ENCODE peak calls at places on chromosomes 7 and 10, in seven cellular contexts. One of them, this sample, is unnamed.

GRCh38 chr10:3148994-3149393 is 23.6 kb downstream of the PITRM1 start:
- DNase-seq in K562: no peak
- DNase-seq in astrocyte: no peak
- DNase-seq in endothelial cell of umbilical vein: no peak
- DNase-seq in mammary epithelial cell: no peak
- DNase-seq in fibroblast of lung: no peak
- DNase-seq in PC-3: no peak
- DNase-seq in this sample: no peak

GRCh38 chr10:131636116-131636515 is 264.7 kb upstream of the PPP2R2D start:
- DNase-seq in fibroblast of lung: no peak
- DNase-seq in K562: no peak
- DNase-seq in endothelial cell of umbilical vein: no peak
- DNase-seq in astrocyte: no peak
- DNase-seq in mammary epithelial cell: no peak
- DNase-seq in PC-3: no peak
- DNase-seq in this sample: no peak

GRCh38 chr7:132300599-132300998 is 275.7 kb downstream of the PLXNA4 start:
- DNase-seq in mammary epithelial cell: no peak
- DNase-seq in endothelial cell of umbilical vein: no peak
- DNase-seq in fibroblast of lung: no peak
- DNase-seq in astrocyte: no peak
- DNase-seq in PC-3: no peak
- DNase-seq in K562: no peak
- DNase-seq in this sample: no peak

GRCh38 chr10:124596914-124597676 is 135.5 kb downstream of the LHPP start:
- DNase-seq in K562: no peak
- DNase-seq in PC-3: no peak
- DNase-seq in fibroblast of lung: no peak
- DNase-seq in mammary epithelial cell: no peak
- DNase-seq in astrocyte: no peak
- DNase-seq in endothelial cell of umbilical vein: no peak
- DNase-seq in this sample: no peak

GRCh38 chr10:49649294-49649693 is 30.2 kb upstream of the C10orf53 start:
- DNase-seq in mammary epithelial cell: no peak
- DNase-seq in PC-3: no peak
- DNase-seq in fibroblast of lung: no peak
- DNase-seq in astrocyte: no peak
- DNase-seq in K562: no peak
- DNase-seq in endothelial cell of umbilical vein: no peak
- DNase-seq in this sample: peak

GRCh38 chr10:80540644-80541143 is 3.0 kb downstream of the SH2D4B start:
- DNase-seq in astrocyte: no peak
- DNase-seq in PC-3: no peak
- DNase-seq in fibroblast of lung: no peak
- DNase-seq in mammary epithelial cell: no peak
- DNase-seq in K562: no peak
- DNase-seq in endothelial cell of umbilical vein: no peak
- DNase-seq in this sample: no peak

GRCh38 chr7:102170417-102170970 is 116.2 kb upstream of the SH2B2 start:
- DNase-seq in PC-3: no peak
- DNase-seq in mammary epithelial cell: no peak
- DNase-seq in fibroblast of lung: peak
- DNase-seq in endothelial cell of umbilical vein: peak
- DNase-seq in astrocyte: peak
- DNase-seq in K562: no peak
- DNase-seq in this sample: no peak

GRCh38 chr10:88743999-88744398 is 15.8 kb upstream of the LIPN start:
- DNase-seq in mammary epithelial cell: no peak
- DNase-seq in astrocyte: no peak
- DNase-seq in K562: no peak
- DNase-seq in endothelial cell of umbilical vein: no peak
- DNase-seq in PC-3: no peak
- DNase-seq in fibroblast of lung: no peak
- DNase-seq in this sample: no peak

GRCh38 chr10:4652111-4653010 is 173.6 kb upstream of the AKR1E2 start:
- DNase-seq in PC-3: no peak
- DNase-seq in fibroblast of lung: no peak
- DNase-seq in mammary epithelial cell: no peak
- DNase-seq in endothelial cell of umbilical vein: no peak
- DNase-seq in K562: no peak
- DNase-seq in astrocyte: no peak
- DNase-seq in this sample: no peak

GRCh38 chr7:33590902-33591301 is 314.4 kb upstream of the BMPER start:
- DNase-seq in endothelial cell of umbilical vein: peak
- DNase-seq in astrocyte: peak
- DNase-seq in fibroblast of lung: peak
- DNase-seq in mammary epithelial cell: peak
- DNase-seq in K562: no peak
- DNase-seq in PC-3: peak
- DNase-seq in this sample: no peak

GRCh38 chr7:46885167-46885566 is 696.7 kb downstream of the TNS3 start:
- DNase-seq in K562: no peak
- DNase-seq in endothelial cell of umbilical vein: no peak
- DNase-seq in PC-3: no peak
- DNase-seq in fibroblast of lung: no peak
- DNase-seq in mammary epithelial cell: no peak
- DNase-seq in astrocyte: no peak
- DNase-seq in this sample: no peak

GRCh38 chr7:117205856-117206255 is 117.0 kb downstream of the WNT2 start:
- DNase-seq in astrocyte: no peak
- DNase-seq in PC-3: no peak
- DNase-seq in endothelial cell of umbilical vein: no peak
- DNase-seq in mammary epithelial cell: no peak
- DNase-seq in fibroblast of lung: no peak
- DNase-seq in K562: no peak
- DNase-seq in this sample: no peak

GRCh38 chr7:80826520-80827237 is 92.2 kb downstream of the SEMA3C start:
- DNase-seq in mammary epithelial cell: peak
- DNase-seq in fibroblast of lung: peak
- DNase-seq in endothelial cell of umbilical vein: no peak
- DNase-seq in astrocyte: peak
- DNase-seq in PC-3: peak
- DNase-seq in K562: no peak
- DNase-seq in this sample: no peak

GRCh38 chr7:45000096-45001032 is at the start of gene CCM2:
- DNase-seq in astrocyte: peak
- DNase-seq in mammary epithelial cell: no peak
- DNase-seq in fibroblast of lung: peak
- DNase-seq in endothelial cell of umbilical vein: peak
- DNase-seq in K562: no peak
- DNase-seq in PC-3: peak
- DNase-seq in this sample: no peak

GRCh38 chr7:923108-924041 is 31.1 kb downstream of the ADAP1 start:
- DNase-seq in K562: peak
- DNase-seq in astrocyte: peak
- DNase-seq in mammary epithelial cell: no peak
- DNase-seq in PC-3: peak
- DNase-seq in fibroblast of lung: peak
- DNase-seq in endothelial cell of umbilical vein: no peak
- DNase-seq in this sample: peak

GRCh38 chr7:151113344-151114150 is 27.3 kb downstream of the AGAP3 start:
- DNase-seq in mammary epithelial cell: peak
- DNase-seq in K562: peak
- DNase-seq in fibroblast of lung: peak
- DNase-seq in endothelial cell of umbilical vein: peak
- DNase-seq in astrocyte: peak
- DNase-seq in PC-3: peak
- DNase-seq in this sample: no peak

GRCh38 chr10:91032614-91033248 is 111.8 kb upstream of the ANKRD1 start:
- DNase-seq in PC-3: no peak
- DNase-seq in mammary epithelial cell: no peak
- DNase-seq in endothelial cell of umbilical vein: no peak
- DNase-seq in K562: no peak
- DNase-seq in fibroblast of lung: peak
- DNase-seq in astrocyte: no peak
- DNase-seq in this sample: no peak

GRCh38 chr7:95794917-95795515 is 22.7 kb downstream of the DYNC1I1 start:
- DNase-seq in fibroblast of lung: peak
- DNase-seq in PC-3: peak
- DNase-seq in K562: peak
- DNase-seq in astrocyte: no peak
- DNase-seq in endothelial cell of umbilical vein: peak
- DNase-seq in mammary epithelial cell: no peak
- DNase-seq in this sample: no peak

GRCh38 chr7:148623586-148624282 is 33.2 kb downstream of the C7orf33 start:
- DNase-seq in fibroblast of lung: peak
- DNase-seq in mammary epithelial cell: peak
- DNase-seq in astrocyte: peak
- DNase-seq in K562: no peak
- DNase-seq in PC-3: peak
- DNase-seq in endothelial cell of umbilical vein: no peak
- DNase-seq in this sample: peak

GRCh38 chr10:54983255-54983654 is 182.2 kb upstream of the PCDH15 start:
- DNase-seq in endothelial cell of umbilical vein: no peak
- DNase-seq in PC-3: peak
- DNase-seq in mammary epithelial cell: no peak
- DNase-seq in K562: no peak
- DNase-seq in fibroblast of lung: peak
- DNase-seq in astrocyte: peak
- DNase-seq in this sample: no peak

GRCh38 chr10:62907470-62908212 is 91.5 kb upstream of the EGR2 start:
- DNase-seq in mammary epithelial cell: no peak
- DNase-seq in astrocyte: no peak
- DNase-seq in K562: no peak
- DNase-seq in PC-3: peak
- DNase-seq in endothelial cell of umbilical vein: no peak
- DNase-seq in fibroblast of lung: no peak
- DNase-seq in this sample: no peak

GRCh38 chr10:69835875-69836727 is 34.4 kb downstream of the COL13A1 start:
- DNase-seq in PC-3: peak
- DNase-seq in K562: no peak
- DNase-seq in astrocyte: no peak
- DNase-seq in mammary epithelial cell: no peak
- DNase-seq in fibroblast of lung: no peak
- DNase-seq in endothelial cell of umbilical vein: no peak
- DNase-seq in this sample: no peak

GRCh38 chr7:24926623-24927539 is 53.1 kb downstream of the OSBPL3 start:
- DNase-seq in mammary epithelial cell: no peak
- DNase-seq in endothelial cell of umbilical vein: no peak
- DNase-seq in astrocyte: peak
- DNase-seq in K562: no peak
- DNase-seq in PC-3: peak
- DNase-seq in fibroblast of lung: no peak
- DNase-seq in this sample: no peak

GRCh38 chr7:74473116-74473515 is 19.4 kb downstream of the GTF2IRD1 start:
- DNase-seq in fibroblast of lung: no peak
- DNase-seq in PC-3: no peak
- DNase-seq in K562: no peak
- DNase-seq in astrocyte: no peak
- DNase-seq in endothelial cell of umbilical vein: no peak
- DNase-seq in mammary epithelial cell: no peak
- DNase-seq in this sample: no peak

GRCh38 chr7:36036590-36036989 is 116.5 kb upstream of the EEPD1 start:
- DNase-seq in fibroblast of lung: no peak
- DNase-seq in astrocyte: no peak
- DNase-seq in K562: no peak
- DNase-seq in PC-3: peak
- DNase-seq in endothelial cell of umbilical vein: peak
- DNase-seq in mammary epithelial cell: peak
- DNase-seq in this sample: no peak

GRCh38 chr7:89028319-89028718 is 232.8 kb upstream of the TEX47 start:
- DNase-seq in astrocyte: peak
- DNase-seq in mammary epithelial cell: no peak
- DNase-seq in endothelial cell of umbilical vein: no peak
- DNase-seq in fibroblast of lung: no peak
- DNase-seq in K562: no peak
- DNase-seq in PC-3: no peak
- DNase-seq in this sample: no peak

GRCh38 chr10:86936661-86937501 is 20.5 kb downstream of the MMRN2 start:
- DNase-seq in mammary epithelial cell: no peak
- DNase-seq in K562: no peak
- DNase-seq in astrocyte: peak
- DNase-seq in PC-3: no peak
- DNase-seq in fibroblast of lung: peak
- DNase-seq in endothelial cell of umbilical vein: no peak
- DNase-seq in this sample: no peak

GRCh38 chr10:562142-562541 is 127.3 kb downstream of the DIP2C start:
- DNase-seq in PC-3: no peak
- DNase-seq in fibroblast of lung: no peak
- DNase-seq in endothelial cell of umbilical vein: no peak
- DNase-seq in K562: no peak
- DNase-seq in mammary epithelial cell: no peak
- DNase-seq in astrocyte: no peak
- DNase-seq in this sample: no peak

GRCh38 chr10:68329506-68329861 is 2.4 kb upstream of the HNRNPH3 start:
- DNase-seq in fibroblast of lung: no peak
- DNase-seq in astrocyte: no peak
- DNase-seq in endothelial cell of umbilical vein: no peak
- DNase-seq in PC-3: no peak
- DNase-seq in K562: no peak
- DNase-seq in mammary epithelial cell: no peak
- DNase-seq in this sample: no peak

GRCh38 chr7:128914566-128915151 is 4.2 kb upstream of the KCP start:
- DNase-seq in K562: no peak
- DNase-seq in PC-3: no peak
- DNase-seq in mammary epithelial cell: no peak
- DNase-seq in astrocyte: no peak
- DNase-seq in endothelial cell of umbilical vein: no peak
- DNase-seq in fibroblast of lung: no peak
- DNase-seq in this sample: no peak
- TF ChIP-seq EZH2 in K562: peak
- TF ChIP-seq EZH2 in PC-3: no peak
- TF ChIP-seq EZH2 in mammary epithelial cell: peak
- TF ChIP-seq EZH2 in astrocyte: no peak
- TF ChIP-seq EZH2 in endothelial cell of umbilical vein: no peak
- TF ChIP-seq EZH2 in fibroblast of lung: peak
- TF ChIP-seq EZH2 in this sample: no peak

GRCh38 chr10:110858297-110858934 is 13.3 kb upstream of the PDCD4 start:
- DNase-seq in mammary epithelial cell: no peak
- DNase-seq in K562: peak
- DNase-seq in fibroblast of lung: no peak
- DNase-seq in PC-3: no peak
- DNase-seq in astrocyte: no peak
- DNase-seq in endothelial cell of umbilical vein: no peak
- DNase-seq in this sample: no peak
- H3K4me3 ChIP-seq in mammary epithelial cell: no peak
- H3K4me3 ChIP-seq in K562: no peak
- H3K4me3 ChIP-seq in fibroblast of lung: no peak
- H3K4me3 ChIP-seq in PC-3: no peak
- H3K4me3 ChIP-seq in astrocyte: no peak
- H3K4me3 ChIP-seq in endothelial cell of umbilical vein: no peak
- H3K4me3 ChIP-seq in this sample: no peak

GRCh38 chr7:120272261-120272895 is 597 bp upstream of the KCND2 start:
- DNase-seq in mammary epithelial cell: peak
- DNase-seq in astrocyte: peak
- DNase-seq in K562: peak
- DNase-seq in PC-3: peak
- DNase-seq in fibroblast of lung: peak
- DNase-seq in endothelial cell of umbilical vein: peak
- DNase-seq in this sample: peak
- TF ChIP-seq EZH2 in mammary epithelial cell: no peak
- TF ChIP-seq EZH2 in astrocyte: no peak
- TF ChIP-seq EZH2 in K562: no peak
- TF ChIP-seq EZH2 in PC-3: no peak
- TF ChIP-seq EZH2 in fibroblast of lung: no peak
- TF ChIP-seq EZH2 in endothelial cell of umbilical vein: no peak
- TF ChIP-seq EZH2 in this sample: no peak

DNA sequence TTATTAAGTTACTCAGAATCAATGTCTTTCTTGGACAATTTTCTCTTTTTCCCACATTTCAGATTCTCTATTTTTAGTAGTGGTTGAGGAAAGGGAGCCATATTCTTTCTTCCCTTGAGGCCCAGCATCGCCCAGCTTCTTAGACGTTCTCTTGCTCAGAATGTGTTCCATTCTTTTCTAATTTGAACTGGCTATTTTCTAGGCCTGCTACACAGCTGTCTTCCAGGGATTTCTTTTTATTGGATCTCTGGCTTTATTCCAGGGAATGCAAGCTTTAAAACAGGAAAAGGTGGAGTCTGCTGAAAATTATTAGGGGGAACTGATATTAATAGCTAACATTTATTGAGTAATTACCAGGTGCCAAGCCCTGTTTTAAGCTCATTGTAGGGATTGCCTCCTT is 58.4 kb downstream of the WIPF3 start:
- DNase-seq in astrocyte: no peak
- DNase-seq in mammary epithelial cell: no peak
- DNase-seq in fibroblast of lung: no peak
- DNase-seq in endothelial cell of umbilical vein: peak
- DNase-seq in PC-3: no peak
- DNase-seq in K562: no peak
- DNase-seq in this sample: no peak
- H3K4me3 ChIP-seq in astrocyte: no peak
- H3K4me3 ChIP-seq in mammary epithelial cell: no peak
- H3K4me3 ChIP-seq in fibroblast of lung: no peak
- H3K4me3 ChIP-seq in endothelial cell of umbilical vein: no peak
- H3K4me3 ChIP-seq in PC-3: no peak
- H3K4me3 ChIP-seq in K562: no peak
- H3K4me3 ChIP-seq in this sample: no peak